ENCODE peak calls at places on chromosomes 12 and 14, in eight cellular contexts. P, E, U, I, N, Y, T and V are unnamed samples.

GRCh38 chr14:52338282-52338681 is 24.2 kb downstream of the PTGER2 start:
- DNase-seq in P (no peak), E (no peak), U (peak; percentile 85), I (no peak), N (no peak), Y (no peak), T (no peak), V (no peak)

GRCh38 chr14:82999802-83000201 is 1466.1 kb upstream of the SEL1L start:
- DNase-seq in P (peak; percentile 1), E (no peak), U (peak; percentile 7), I (no peak), N (no peak), Y (no peak), T (no peak), V (no peak)

GRCh38 chr12:26121323-26121740 is 3.5 kb downstream of the BHLHE41 start:
- DNase-seq in P (no peak), E (no peak), U (no peak), I (no peak), N (no peak), Y (no peak), T (no peak), V (no peak)

GRCh38 chr14:102951034-102951433 is 28.6 kb downstream of the AMN start:
- DNase-seq in P (no peak), E (peak; percentile 85), U (no peak), I (no peak), N (no peak), Y (no peak), T (no peak), V (peak; percentile 97)

GRCh38 chr14:37945959-37946358 is 261.7 kb upstream of the SSTR1 start:
- DNase-seq in P (no peak), E (no peak), U (no peak), I (no peak), N (no peak), Y (no peak), T (no peak), V (no peak)

GRCh38 chr14:102892660-102893059 is 29.8 kb upstream of the AMN start:
- DNase-seq in P (no peak), E (no peak), U (no peak), I (no peak), N (no peak), Y (no peak), T (no peak), V (no peak)

GRCh38 chr14:49408187-49408963 is 177.8 kb downstream of the RPS29 start:
- DNase-seq in P (no peak), E (no peak), U (no peak), I (no peak), N (no peak), Y (no peak), T (no peak), V (no peak)

GRCh38 chr12:90851800-90852718 is 102.9 kb downstream of the CCER1 start:
- DNase-seq in P (no peak), E (no peak), U (no peak), I (no peak), N (no peak), Y (no peak), T (no peak), V (no peak)

GRCh38 chr14:100783630-100784321 is 42.1 kb upstream of the MEG3 start:
- DNase-seq in P (peak; percentile 94), E (no peak), U (no peak), I (no peak), N (no peak), Y (no peak), T (no peak), V (no peak)

GRCh38 chr12:14256139-14256538 is 109.3 kb upstream of the ATF7IP start:
- DNase-seq in P (no peak), E (no peak), U (peak; percentile 53), I (no peak), N (no peak), Y (peak; percentile 48), T (no peak), V (no peak)

GRCh38 chr12:111766608-111767361 is at the start of gene ALDH2:
- DNase-seq in P (peak; percentile 66), E (peak; percentile 67), U (peak; percentile 59), I (peak; percentile 79), N (peak; percentile 88), Y (peak; percentile 40), T (peak; percentile 70), V (peak; percentile 96)

GRCh38 chr14:77409131-77409533 is 14.2 kb downstream of the NOXRED1 start:
- DNase-seq in P (no peak), E (no peak), U (peak; percentile 24), I (peak; percentile 6), N (peak; percentile 50), Y (no peak), T (no peak), V (no peak)

GRCh38 chr12:51884676-51885229 is 3.1 kb upstream of the ANKRD33 start:
- DNase-seq in P (no peak), E (no peak), U (peak; percentile 75), I (no peak), N (no peak), Y (no peak), T (no peak), V (no peak)